ENCODE peak calls at places on chromosome 16, in ten cellular contexts. U is GM12892; N is activated CD4-positive, alpha-beta T cell treated with anti-CD3 and anti-CD28 coated beads for 1 hour; H is left colon; F is HCT116; Q is AG09319; I is NCI-H1417; K is GM23248; G is mesendoderm; S is EL. L is an unnamed sample.

GRCh38 chr16:18796377-18796776 is 5.0 kb downstream of the ARL6IP1 start:
- DNase-seq in U (no peak), N (no peak), H (no peak), F (no peak), Q (no peak), I (no peak), K (no peak), G (no peak), S (no peak), L (no peak)

GRCh38 chr16:29816694-29817441 is 916 bp downstream of the PAGR1 start:
- DNase-seq in U (peak; percentile 62), N (no peak), H (peak; percentile 74), F (no peak), Q (no peak), I (peak; percentile 81), K (peak; percentile 88), G (peak; percentile 80), S (peak; percentile 76), L (peak; percentile 86)

GRCh38 chr16:75097191-75097761 is 19.3 kb downstream of the LDHD start:
- DNase-seq in U (no peak), N (no peak), H (no peak), F (no peak), Q (no peak), I (no peak), K (no peak), G (no peak), S (no peak), L (no peak)

GRCh38 chr16:53892155-53892554 is 188.2 kb downstream of the FTO start:
- DNase-seq in U (no peak), N (no peak), H (peak; percentile 50), F (peak; percentile 22), Q (no peak), I (peak; percentile 55), K (peak; percentile 70), G (peak; percentile 67), S (peak; percentile 68), L (peak; percentile 61)

GRCh38 chr16:57941016-57941656 is 29.8 kb downstream of the CNGB1 start:
- DNase-seq in U (no peak), N (no peak), H (peak; percentile 34), F (no peak), Q (peak; percentile 15), I (no peak), K (peak; percentile 67), G (no peak), S (no peak), L (peak; percentile 67)

GRCh38 chr16:69494993-69495392 is 70.6 kb downstream of the CYB5B start:
- DNase-seq in U (no peak), N (no peak), H (peak; percentile 10), F (peak; percentile 44), Q (no peak), I (no peak), K (peak; percentile 37), G (peak; percentile 69), S (peak; percentile 30), L (peak; percentile 41)

GRCh38 chr16:27762441-27762840 is 212.5 kb downstream of the KATNIP start:
- DNase-seq in U (no peak), N (no peak), H (no peak), F (peak; percentile 24), Q (no peak), I (no peak), K (peak; percentile 34), G (no peak), S (peak; percentile 64), L (no peak)

GRCh38 chr16:72099377-72099818 is 5.8 kb downstream of the DHX38 start:
- DNase-seq in U (peak; percentile 49), N (no peak), H (peak; percentile 38), F (peak; percentile 40), Q (no peak), I (peak; percentile 11), K (peak; percentile 69), G (peak; percentile 82), S (peak; percentile 51), L (peak; percentile 30)

GRCh38 chr16:88309905-88310259 is 72.9 kb upstream of the ZNF469 start:
- DNase-seq in U (no peak), N (no peak), H (peak; percentile 23), F (no peak), Q (no peak), I (no peak), K (no peak), G (no peak), S (no peak), L (no peak)

GRCh38 chr16:8127096-8127495 is 463.2 kb downstream of the TMEM114 start:
- DNase-seq in U (no peak), N (no peak), H (no peak), F (no peak), Q (no peak), I (no peak), K (no peak), G (no peak), S (no peak), L (no peak)

GRCh38 chr16:87603684-87604571 is 1.6 kb downstream of the JPH3 start:
- DNase-seq in U (no peak), N (no peak), H (no peak), F (no peak), Q (no peak), I (peak; percentile 65), K (no peak), G (peak; percentile 46), S (no peak), L (peak; percentile 53)

GRCh38 chr16:1787056-1787321 is 4.2 kb downstream of the NUBP2 start:
- DNase-seq in U (no peak), N (no peak), H (no peak), F (no peak), Q (no peak), I (no peak), K (no peak), G (no peak), S (no peak), L (no peak)

GRCh38 chr16:27636453-27637200 is 86.7 kb downstream of the KATNIP start:
- DNase-seq in U (no peak), N (no peak), H (no peak), F (no peak), Q (no peak), I (peak; percentile 3), K (no peak), G (no peak), S (no peak), L (peak; percentile 13)

GRCh38 chr16:8183186-8184099 is 406.9 kb downstream of the TMEM114 start:
- DNase-seq in U (no peak), N (no peak), H (no peak), F (no peak), Q (no peak), I (no peak), K (no peak), G (no peak), S (no peak), L (no peak)

GRCh38 chr16:11254913-11255736 is 879 bp downstream of the SOCS1 start:
- DNase-seq in U (no peak), N (peak; percentile 47), H (peak; percentile 65), F (no peak), Q (no peak), I (peak; percentile 71), K (peak; percentile 86), G (no peak), S (peak; percentile 47), L (peak; percentile 76)

GRCh38 chr16:69417537-69418199 is 6.8 kb upstream of the CYB5B start:
- DNase-seq in U (no peak), N (no peak), H (no peak), F (no peak), Q (no peak), I (no peak), K (peak; percentile 65), G (peak; percentile 97), S (peak; percentile 61), L (peak; percentile 2)

GRCh38 chr16:71426069-71426879 is 15.6 kb downstream of the TLE7 start:
- DNase-seq in U (no peak), N (no peak), H (no peak), F (peak; percentile 95), Q (peak; percentile 62), I (peak; percentile 68), K (peak; percentile 70), G (peak; percentile 100), S (peak; percentile 89), L (peak; percentile 97)

GRCh38 chr16:14449790-14450463 is 180.1 kb downstream of the PARN start:
- DNase-seq in U (no peak), N (no peak), H (no peak), F (no peak), Q (no peak), I (no peak), K (peak; percentile 56), G (no peak), S (peak; percentile 16), L (no peak)

GRCh38 chr16:8632675-8633182 is 11.2 kb downstream of the METTL22 start:
- DNase-seq in U (no peak), N (no peak), H (no peak), F (no peak), Q (no peak), I (no peak), K (no peak), G (no peak), S (no peak), L (no peak)

GRCh38 chr16:53785044-53785443 is 81.1 kb downstream of the FTO start:
- DNase-seq in U (no peak), N (no peak), H (no peak), F (no peak), Q (no peak), I (no peak), K (peak; percentile 53), G (no peak), S (no peak), L (peak; percentile 56)

GRCh38 chr16:31274831-31275816 is 15.3 kb downstream of the ITGAM start:
- DNase-seq in U (no peak), N (no peak), H (no peak), F (no peak), Q (no peak), I (no peak), K (no peak), G (no peak), S (no peak), L (no peak)

GRCh38 chr16:74888888-74889287 is 96.0 kb downstream of the WDR59 start:
- DNase-seq in U (no peak), N (no peak), H (no peak), F (no peak), Q (no peak), I (no peak), K (no peak), G (no peak), S (no peak), L (no peak)

GRCh38 chr16:734981-735881 is 5.6 kb downstream of the CIAO3 start:
- DNase-seq in U (no peak), N (no peak), H (no peak), F (no peak), Q (no peak), I (no peak), K (no peak), G (no peak), S (no peak), L (no peak)

GRCh38 chr16:73616186-73616585 is 568.3 kb upstream of the ZFHX3 start:
- DNase-seq in U (no peak), N (no peak), H (no peak), F (peak; percentile 33), Q (no peak), I (peak; percentile 11), K (no peak), G (peak; percentile 68), S (no peak), L (peak; percentile 43)

GRCh38 chr16:19380316-19380715 is 37.4 kb upstream of the TMC5 start:
- DNase-seq in U (no peak), N (no peak), H (no peak), F (no peak), Q (no peak), I (peak; percentile 3), K (no peak), G (no peak), S (no peak), L (peak; percentile 55)

GRCh38 chr16:86404678-86405077 is 105.6 kb upstream of the FOXF1 start:
- DNase-seq in U (no peak), N (no peak), H (no peak), F (no peak), Q (no peak), I (no peak), K (no peak), G (no peak), S (no peak), L (no peak)

GRCh38 chr16:79037429-79038373 is 562.8 kb downstream of the MAF start:
- DNase-seq in U (no peak), N (no peak), H (peak; percentile 21), F (no peak), Q (no peak), I (no peak), K (no peak), G (no peak), S (no peak), L (peak; percentile 41)

GRCh38 chr16:31421587-31421986 is 6.6 kb downstream of the COX6A2 start:
- DNase-seq in U (no peak), N (no peak), H (no peak), F (no peak), Q (no peak), I (no peak), K (no peak), G (no peak), S (no peak), L (no peak)